ENCODE peak calls at places on chromosomes 3 and 15, in nine cellular contexts. C is heart right ventricle; B is stimulated activated CD4-positive, alpha-beta T cell treated with anti-CD3 and anti-CD28 coated beads, Interleukin-1b, Interleukin-23, amount 100 ng/mL, for 4 hours; O is fibroblast of lung; Z is NCI-H1694; I is pancreas; G is occipital lobe; W is hepatocyte; P is T-cell. E is an unnamed sample.
A peak's percentile ranks its signal among the peaks of the same experiment; 100 is the strongest.

GRCh38 chr3:171374661-171375285 is 85.4 kb downstream of the TNIK start:
- DNase-seq in I (no peak), G (no peak), O (peak; percentile 43), B (no peak), P (no peak), C (no peak), Z (no peak), W (no peak), E (no peak)

GRCh38 chr3:4995500-4996053 is 16.3 kb downstream of the BHLHE40 start:
- DNase-seq in G (no peak), I (no peak), B (no peak), Z (no peak), P (no peak), C (no peak), W (no peak), O (peak; percentile 31), E (no peak)

GRCh38 chr3:156657862-156658731 is 16.3 kb upstream of the TIPARP start:
- DNase-seq in Z (no peak), B (no peak), O (no peak), I (no peak), P (no peak), C (no peak), W (no peak), G (no peak), E (no peak)

GRCh38 chr15:81548350-81549116 is 174.5 kb upstream of the TMC3 start:
- DNase-seq in W (peak; percentile 16), P (no peak), I (no peak), B (no peak), O (peak; percentile 79), G (no peak), Z (no peak), C (no peak), E (no peak)

GRCh38 chr15:31457631-31458526 is 131.2 kb downstream of the KLF13 start:
- DNase-seq in B (no peak), O (peak; percentile 76), C (no peak), W (no peak), G (no peak), Z (no peak), I (no peak), P (no peak), E (no peak)

GRCh38 chr15:79010278-79010677 is 65.4 kb upstream of the CTSH start:
- DNase-seq in G (no peak), Z (no peak), W (no peak), O (no peak), I (no peak), B (no peak), P (no peak), C (no peak), E (no peak)

GRCh38 chr3:62926494-62926893 is 51.3 kb upstream of the CADPS start:
- DNase-seq in W (no peak), O (no peak), B (no peak), P (no peak), Z (no peak), C (peak; percentile 20), G (no peak), I (no peak), E (peak; percentile 6)

GRCh38 chr3:142467738-142468137 is 19.9 kb upstream of the XRN1 start:
- DNase-seq in W (no peak), I (no peak), G (no peak), Z (no peak), O (no peak), C (no peak), P (no peak), B (no peak), E (no peak)

GRCh38 chr3:167936010-167936409 is 159.7 kb downstream of the GOLIM4 start:
- DNase-seq in I (no peak), P (no peak), C (peak; percentile 14), G (no peak), B (no peak), W (no peak), Z (no peak), O (no peak), E (no peak)

GRCh38 chr3:167941234-167941995 is 154.3 kb downstream of the GOLIM4 start:
- DNase-seq in O (peak; percentile 96), C (no peak), B (no peak), Z (no peak), W (peak; percentile 47), P (no peak), G (no peak), I (no peak), E (no peak)

GRCh38 chr3:13790376-13791219 is 89.3 kb downstream of the WNT7A start:
- DNase-seq in P (no peak), O (no peak), Z (no peak), I (no peak), G (no peak), B (no peak), C (no peak), W (no peak), E (no peak)

GRCh38 chr3:133574260-133574881 is 885 bp downstream of the CDV3 start:
- DNase-seq in C (peak; percentile 82), P (peak; percentile 69), O (peak; percentile 86), B (peak; percentile 62), I (peak; percentile 87), Z (no peak), G (no peak), W (peak; percentile 90), E (peak; percentile 78)